ENCODE peak calls at places on chromosomes 11 and 22, in nine cellular contexts. One of them, this sample, is unnamed. For H3K36me3, the result is how much of the 10 kb centered on the place peaks cover.

GRCh38 chr11:70158201-70158600 is 44.9 kb upstream of the FADD start:
- DNase-seq in mesendoderm: peak
- DNase-seq in bronchial epithelial cell: no peak
- DNase-seq in heart right ventricle: no peak
- DNase-seq in sigmoid colon: no peak
- DNase-seq in PC-9: no peak
- DNase-seq in tibial artery: no peak
- DNase-seq in lower lobe of right lung: no peak
- DNase-seq in IMR-90: peak
- DNase-seq in this sample: no peak

GRCh38 chr11:111785076-111785475 is 18.9 kb upstream of the PPP2R1B start:
- DNase-seq in mesendoderm: peak
- DNase-seq in bronchial epithelial cell: no peak
- DNase-seq in heart right ventricle: no peak
- DNase-seq in sigmoid colon: no peak
- DNase-seq in PC-9: no peak
- DNase-seq in tibial artery: no peak
- DNase-seq in lower lobe of right lung: no peak
- DNase-seq in IMR-90: no peak
- DNase-seq in this sample: no peak

GRCh38 chr22:46359362-46359761 is 23.8 kb downstream of the TRMU start:
- DNase-seq in mesendoderm: no peak
- DNase-seq in bronchial epithelial cell: no peak
- DNase-seq in heart right ventricle: no peak
- DNase-seq in sigmoid colon: no peak
- DNase-seq in PC-9: no peak
- DNase-seq in tibial artery: no peak
- DNase-seq in lower lobe of right lung: peak
- DNase-seq in IMR-90: no peak
- DNase-seq in this sample: peak

GRCh38 chr22:30946354-30946753 is 22.2 kb downstream of the MORC2 start:
- DNase-seq in mesendoderm: no peak
- DNase-seq in bronchial epithelial cell: no peak
- DNase-seq in heart right ventricle: no peak
- DNase-seq in sigmoid colon: no peak
- DNase-seq in PC-9: no peak
- DNase-seq in tibial artery: no peak
- DNase-seq in lower lobe of right lung: no peak
- DNase-seq in IMR-90: no peak
- DNase-seq in this sample: no peak

GRCh38 chr11:108985611-108986279 is 320.9 kb downstream of the DDX10 start:
- DNase-seq in mesendoderm: no peak
- DNase-seq in bronchial epithelial cell: peak
- DNase-seq in heart right ventricle: no peak
- DNase-seq in sigmoid colon: no peak
- DNase-seq in PC-9: no peak
- DNase-seq in tibial artery: no peak
- DNase-seq in lower lobe of right lung: no peak
- DNase-seq in IMR-90: peak
- DNase-seq in this sample: no peak

GRCh38 chr11:116865696-116866095 is 28.3 kb upstream of the APOA1 start:
- DNase-seq in mesendoderm: no peak
- DNase-seq in bronchial epithelial cell: no peak
- DNase-seq in heart right ventricle: no peak
- DNase-seq in sigmoid colon: no peak
- DNase-seq in PC-9: no peak
- DNase-seq in tibial artery: no peak
- DNase-seq in lower lobe of right lung: no peak
- DNase-seq in IMR-90: peak
- DNase-seq in this sample: no peak

GRCh38 chr11:77146261-77147035 is 18.4 kb downstream of the MYO7A start:
- DNase-seq in mesendoderm: no peak
- DNase-seq in bronchial epithelial cell: no peak
- DNase-seq in heart right ventricle: peak
- DNase-seq in sigmoid colon: no peak
- DNase-seq in PC-9: no peak
- DNase-seq in tibial artery: no peak
- DNase-seq in lower lobe of right lung: no peak
- DNase-seq in IMR-90: no peak
- DNase-seq in this sample: no peak

GRCh38 chr22:30301995-30302809 is 12.9 kb upstream of the CASTOR1 start:
- DNase-seq in mesendoderm: no peak
- DNase-seq in bronchial epithelial cell: peak
- DNase-seq in heart right ventricle: no peak
- DNase-seq in sigmoid colon: peak
- DNase-seq in PC-9: peak
- DNase-seq in tibial artery: peak
- DNase-seq in lower lobe of right lung: peak
- DNase-seq in IMR-90: peak
- DNase-seq in this sample: peak

GRCh38 chr11:1845571-1846452 is 7.0 kb downstream of the TNNI2 start:
- DNase-seq in mesendoderm: no peak
- DNase-seq in bronchial epithelial cell: no peak
- DNase-seq in heart right ventricle: peak
- DNase-seq in sigmoid colon: no peak
- DNase-seq in PC-9: no peak
- DNase-seq in tibial artery: no peak
- DNase-seq in lower lobe of right lung: peak
- DNase-seq in IMR-90: no peak
- DNase-seq in this sample: no peak

GRCh38 chr11:1880746-1881441 is 10.8 kb downstream of the PRR33 start:
- DNase-seq in mesendoderm: no peak
- DNase-seq in bronchial epithelial cell: no peak
- DNase-seq in heart right ventricle: no peak
- DNase-seq in sigmoid colon: peak
- DNase-seq in PC-9: no peak
- DNase-seq in tibial artery: no peak
- DNase-seq in lower lobe of right lung: no peak
- DNase-seq in IMR-90: no peak
- DNase-seq in this sample: no peak

GRCh38 chr22:19800761-19801244 is 40.2 kb downstream of the TBX1 start:
- DNase-seq in mesendoderm: peak
- DNase-seq in bronchial epithelial cell: no peak
- DNase-seq in heart right ventricle: peak
- DNase-seq in sigmoid colon: peak
- DNase-seq in PC-9: no peak
- DNase-seq in tibial artery: no peak
- DNase-seq in lower lobe of right lung: peak
- DNase-seq in IMR-90: peak
- DNase-seq in this sample: no peak

GRCh38 chr22:40473703-40474102 is 103.3 kb downstream of the SGSM3 start:
- DNase-seq in mesendoderm: no peak
- DNase-seq in bronchial epithelial cell: no peak
- DNase-seq in heart right ventricle: no peak
- DNase-seq in sigmoid colon: no peak
- DNase-seq in PC-9: no peak
- DNase-seq in tibial artery: no peak
- DNase-seq in lower lobe of right lung: no peak
- DNase-seq in IMR-90: no peak
- DNase-seq in this sample: no peak

GRCh38 chr11:130858215-130858614 is 58.1 kb downstream of the SNX19 start:
- DNase-seq in mesendoderm: peak
- DNase-seq in bronchial epithelial cell: peak
- DNase-seq in heart right ventricle: no peak
- DNase-seq in sigmoid colon: no peak
- DNase-seq in PC-9: no peak
- DNase-seq in tibial artery: no peak
- DNase-seq in lower lobe of right lung: no peak
- DNase-seq in IMR-90: no peak
- DNase-seq in this sample: no peak

GRCh38 chr11:86577663-86578636 is 94.5 kb downstream of the ME3 start:
- DNase-seq in mesendoderm: no peak
- DNase-seq in bronchial epithelial cell: peak
- DNase-seq in heart right ventricle: peak
- DNase-seq in sigmoid colon: peak
- DNase-seq in PC-9: peak
- DNase-seq in tibial artery: peak
- DNase-seq in lower lobe of right lung: peak
- DNase-seq in IMR-90: peak
- DNase-seq in this sample: peak

GRCh38 chr22:46098525-46099475 is 51.5 kb upstream of the PPARA start:
- DNase-seq in mesendoderm: no peak
- DNase-seq in bronchial epithelial cell: no peak
- DNase-seq in heart right ventricle: no peak
- DNase-seq in sigmoid colon: no peak
- DNase-seq in PC-9: no peak
- DNase-seq in tibial artery: no peak
- DNase-seq in lower lobe of right lung: no peak
- DNase-seq in IMR-90: no peak
- DNase-seq in this sample: no peak

GRCh38 chr11:118657709-118658108 is 21.7 kb downstream of the TREH start:
- DNase-seq in mesendoderm: no peak
- DNase-seq in bronchial epithelial cell: no peak
- DNase-seq in heart right ventricle: no peak
- DNase-seq in sigmoid colon: no peak
- DNase-seq in PC-9: no peak
- DNase-seq in tibial artery: no peak
- DNase-seq in lower lobe of right lung: no peak
- DNase-seq in IMR-90: no peak
- DNase-seq in this sample: no peak

GRCh38 chr11:119685073-119685746 is 43.8 kb downstream of the NECTIN1 start:
- DNase-seq in mesendoderm: no peak
- DNase-seq in bronchial epithelial cell: no peak
- DNase-seq in heart right ventricle: no peak
- DNase-seq in sigmoid colon: no peak
- DNase-seq in PC-9: no peak
- DNase-seq in tibial artery: no peak
- DNase-seq in lower lobe of right lung: no peak
- DNase-seq in IMR-90: no peak
- DNase-seq in this sample: no peak

GRCh38 chr22:44752285-44753188 is at the start of gene ARHGAP8:
- DNase-seq in mesendoderm: peak
- DNase-seq in bronchial epithelial cell: no peak
- DNase-seq in heart right ventricle: no peak
- DNase-seq in sigmoid colon: no peak
- DNase-seq in PC-9: peak
- DNase-seq in tibial artery: no peak
- DNase-seq in lower lobe of right lung: peak
- DNase-seq in IMR-90: no peak
- DNase-seq in this sample: no peak

GRCh38 chr11:43803766-43804165 is 76.9 kb upstream of the ALKBH3 start:
- DNase-seq in mesendoderm: no peak
- DNase-seq in bronchial epithelial cell: no peak
- DNase-seq in heart right ventricle: no peak
- DNase-seq in sigmoid colon: no peak
- DNase-seq in PC-9: no peak
- DNase-seq in tibial artery: no peak
- DNase-seq in lower lobe of right lung: no peak
- DNase-seq in IMR-90: no peak
- DNase-seq in this sample: no peak
- H3K36me3 ChIP-seq in mesendoderm: under half
- H3K36me3 ChIP-seq in bronchial epithelial cell: under half
- H3K36me3 ChIP-seq in heart right ventricle: under half
- H3K36me3 ChIP-seq in sigmoid colon: under half
- H3K36me3 ChIP-seq in PC-9: under half
- H3K36me3 ChIP-seq in tibial artery: under half
- H3K36me3 ChIP-seq in lower lobe of right lung: under half
- H3K36me3 ChIP-seq in IMR-90: under half
- H3K36me3 ChIP-seq in this sample: under half

DNA sequence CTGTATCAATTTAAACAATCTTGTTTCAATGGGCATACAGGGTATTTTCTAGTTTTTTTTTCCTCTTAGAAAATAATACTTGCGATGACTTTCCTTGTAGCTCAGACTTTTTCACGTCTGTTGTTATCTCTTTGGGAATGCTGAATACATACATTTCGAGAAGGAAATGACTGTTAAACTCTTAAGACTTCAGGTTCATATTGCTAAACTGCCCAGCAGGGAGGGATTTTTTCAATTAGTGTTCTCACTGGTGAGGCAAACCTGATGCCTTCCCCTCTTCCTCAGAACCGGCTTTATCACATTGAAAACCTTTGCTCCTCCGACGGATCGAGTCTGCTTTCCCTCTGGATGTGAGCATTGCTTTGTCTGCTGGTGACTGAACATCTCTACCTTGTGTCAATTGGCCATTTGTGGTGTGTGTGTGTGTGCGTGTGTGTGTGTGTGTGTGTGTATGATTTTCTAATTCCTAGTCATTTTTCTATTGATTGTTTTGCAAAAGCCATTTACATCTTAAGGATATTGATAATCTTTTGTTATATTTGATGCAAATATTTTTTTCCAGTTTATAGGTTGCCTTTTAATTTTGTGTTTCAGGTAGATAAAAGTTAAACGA is 6.6 kb downstream of the NEAT1 start:
- DNase-seq in mesendoderm: peak
- DNase-seq in bronchial epithelial cell: peak
- DNase-seq in heart right ventricle: no peak
- DNase-seq in sigmoid colon: peak
- DNase-seq in PC-9: peak
- DNase-seq in tibial artery: peak
- DNase-seq in lower lobe of right lung: no peak
- DNase-seq in IMR-90: peak
- DNase-seq in this sample: no peak
- H3K4me3 ChIP-seq in mesendoderm: no peak
- H3K4me3 ChIP-seq in bronchial epithelial cell: no peak
- H3K4me3 ChIP-seq in heart right ventricle: peak
- H3K4me3 ChIP-seq in sigmoid colon: peak
- H3K4me3 ChIP-seq in PC-9: peak
- H3K4me3 ChIP-seq in tibial artery: peak
- H3K4me3 ChIP-seq in lower lobe of right lung: peak
- H3K4me3 ChIP-seq in IMR-90: peak
- H3K4me3 ChIP-seq in this sample: peak

GRCh38 chr11:121553806-121554205 is 101.0 kb upstream of the SORL1-AS1 start:
- DNase-seq in mesendoderm: no peak
- DNase-seq in bronchial epithelial cell: peak
- DNase-seq in heart right ventricle: no peak
- DNase-seq in sigmoid colon: no peak
- DNase-seq in PC-9: peak
- DNase-seq in tibial artery: no peak
- DNase-seq in lower lobe of right lung: no peak
- DNase-seq in IMR-90: peak
- DNase-seq in this sample: peak
- H3K36me3 ChIP-seq in mesendoderm: under half
- H3K36me3 ChIP-seq in bronchial epithelial cell: under half
- H3K36me3 ChIP-seq in heart right ventricle: half or more
- H3K36me3 ChIP-seq in sigmoid colon: under half
- H3K36me3 ChIP-seq in PC-9: under half
- H3K36me3 ChIP-seq in tibial artery: under half
- H3K36me3 ChIP-seq in lower lobe of right lung: under half
- H3K36me3 ChIP-seq in IMR-90: under half
- H3K36me3 ChIP-seq in this sample: under half

DNA sequence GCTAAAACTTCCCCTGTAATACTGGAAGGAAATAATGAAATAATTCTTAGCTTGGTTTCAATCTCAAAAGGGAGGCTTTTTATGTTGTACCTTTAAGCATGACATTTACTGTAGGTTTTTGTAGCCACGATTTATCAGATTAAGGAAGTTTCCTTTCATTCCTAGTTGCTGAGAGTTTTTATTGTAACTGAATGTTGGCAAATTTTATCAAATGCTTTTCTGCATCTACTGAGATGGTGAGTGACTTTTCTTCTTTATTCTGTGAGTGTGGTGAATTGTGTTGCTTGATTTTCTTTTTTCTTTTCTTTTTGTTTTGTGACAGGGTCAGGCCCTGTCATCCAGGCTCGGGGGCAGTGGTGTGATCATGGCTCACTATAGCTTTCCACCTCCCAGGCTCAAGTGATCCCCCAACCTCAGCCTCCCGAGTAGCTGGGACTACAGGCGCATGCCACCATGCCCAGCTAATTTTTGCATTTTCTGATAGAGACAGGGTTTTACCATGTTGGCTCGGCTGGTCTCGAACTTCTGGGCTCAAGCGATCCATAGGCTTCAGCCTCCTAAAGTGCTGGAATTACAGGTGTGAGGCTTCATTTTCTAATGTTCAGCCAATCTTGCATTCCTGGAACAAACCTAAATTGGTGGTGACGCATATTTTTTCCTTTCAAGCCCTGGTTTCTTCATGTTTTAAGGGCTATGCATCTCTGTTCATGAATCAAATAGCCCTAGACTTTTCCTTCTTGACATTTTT is 26.2 kb downstream of the SUSD2 start:
- DNase-seq in mesendoderm: no peak
- DNase-seq in bronchial epithelial cell: peak
- DNase-seq in heart right ventricle: no peak
- DNase-seq in sigmoid colon: no peak
- DNase-seq in PC-9: no peak
- DNase-seq in tibial artery: no peak
- DNase-seq in lower lobe of right lung: no peak
- DNase-seq in IMR-90: no peak
- DNase-seq in this sample: no peak
- H3K4me3 ChIP-seq in mesendoderm: no peak
- H3K4me3 ChIP-seq in bronchial epithelial cell: no peak
- H3K4me3 ChIP-seq in heart right ventricle: no peak
- H3K4me3 ChIP-seq in sigmoid colon: no peak
- H3K4me3 ChIP-seq in PC-9: peak
- H3K4me3 ChIP-seq in tibial artery: no peak
- H3K4me3 ChIP-seq in lower lobe of right lung: no peak
- H3K4me3 ChIP-seq in IMR-90: no peak
- H3K4me3 ChIP-seq in this sample: no peak

This sample was measured in aorta.